ENCODE peak calls at places on chromosomes 2 and 18, in seven cellular contexts. M, I, A, T, Y, P and W are unnamed samples.

GRCh38 chr2:73818296-73818695 is 10.5 kb upstream of the STAMBP start:
- DNase-seq in M (no peak), I (no peak), A (no peak), T (no peak), Y (no peak), P (no peak), W (no peak)

GRCh38 chr18:68841301-68841700 is 43.4 kb downstream of the CCDC102B start:
- DNase-seq in M (no peak), I (no peak), A (no peak), T (no peak), Y (no peak), P (peak; percentile 72), W (no peak)

GRCh38 chr2:205892141-205893064 is 193.6 kb downstream of the INO80D start:
- DNase-seq in M (peak; percentile 46), I (peak; percentile 53), A (no peak), T (no peak), Y (no peak), P (peak; percentile 51), W (no peak)

GRCh38 chr2:105409717-105410116 is 10.9 kb upstream of the FHL2 start:
- DNase-seq in M (peak; percentile 91), I (peak; percentile 45), A (peak; percentile 91), T (no peak), Y (peak; percentile 45), P (peak; percentile 74), W (no peak)

GRCh38 chr2:85846411-85846810 is 42.4 kb downstream of the ST3GAL5 start:
- DNase-seq in M (peak; percentile 91), I (no peak), A (peak; percentile 9), T (no peak), Y (no peak), P (peak; percentile 46), W (no peak)

GRCh38 chr18:67402543-67402942 is 114.0 kb downstream of the DSEL start:
- DNase-seq in M (peak; percentile 88), I (no peak), A (no peak), T (no peak), Y (no peak), P (peak; percentile 61), W (no peak)

GRCh38 chr2:66275984-66276383 is 158.9 kb upstream of the MEIS1 start:
- DNase-seq in M (no peak), I (no peak), A (no peak), T (no peak), Y (no peak), P (no peak), W (no peak)

GRCh38 chr18:39806519-39806918 is 2148.5 kb upstream of the PIK3C3 start:
- DNase-seq in M (no peak), I (no peak), A (no peak), T (no peak), Y (peak; percentile 35), P (peak; percentile 41), W (no peak)

GRCh38 chr2:119011162-119011909 is 69.3 kb downstream of the MARCO start:
- DNase-seq in M (peak; percentile 5), I (peak; percentile 68), A (no peak), T (no peak), Y (peak; percentile 49), P (peak; percentile 15), W (no peak)

GRCh38 chr18:12628706-12629702 is 28.9 kb downstream of the SPIRE1 start:
- DNase-seq in M (peak; percentile 89), I (no peak), A (no peak), T (no peak), Y (no peak), P (peak; percentile 66), W (no peak)

GRCh38 chr2:161049571-161049970 is 110.7 kb upstream of the TANK start:
- DNase-seq in M (no peak), I (no peak), A (no peak), T (no peak), Y (no peak), P (no peak), W (no peak)

GRCh38 chr2:133657591-133657990 is 89.3 kb upstream of the NCKAP5 start:
- DNase-seq in M (peak; percentile 41), I (no peak), A (peak; percentile 4), T (no peak), Y (no peak), P (no peak), W (no peak)

GRCh38 chr2:218859994-218860831 is 608 bp downstream of the WNT6 start:
- DNase-seq in M (no peak), I (no peak), A (no peak), T (no peak), Y (no peak), P (no peak), W (no peak)

GRCh38 chr18:9876867-9877654 is 8.7 kb upstream of the TXNDC2 start:
- DNase-seq in M (peak; percentile 97), I (no peak), A (no peak), T (no peak), Y (peak; percentile 92), P (peak; percentile 95), W (no peak)

GRCh38 chr18:12768622-12769021 is 65.8 kb downstream of the PSMG2 start:
- DNase-seq in M (peak; percentile 50), I (no peak), A (no peak), T (no peak), Y (no peak), P (peak; percentile 9), W (no peak)

GRCh38 chr2:107064750-107065149 is 178.8 kb upstream of the ST6GAL2 start:
- DNase-seq in M (no peak), I (no peak), A (no peak), T (no peak), Y (no peak), P (no peak), W (no peak)

GRCh38 chr2:169232551-169233154 is 129.7 kb downstream of the LRP2 start:
- DNase-seq in M (no peak), I (no peak), A (no peak), T (no peak), Y (no peak), P (no peak), W (no peak)

GRCh38 chr2:201858781-201859180 is 52.4 kb downstream of the CDK15 start:
- DNase-seq in M (peak; percentile 57), I (no peak), A (no peak), T (peak; percentile 11), Y (no peak), P (peak; percentile 75), W (no peak)

GRCh38 chr2:196335238-196335637 is 163.9 kb upstream of the STK17B start:
- DNase-seq in M (peak; percentile 94), I (no peak), A (no peak), T (no peak), Y (peak; percentile 47), P (peak; percentile 51), W (no peak)

GRCh38 chr2:196338440-196338839 is 167.1 kb upstream of the STK17B start:
- DNase-seq in M (no peak), I (no peak), A (no peak), T (no peak), Y (no peak), P (no peak), W (no peak)

GRCh38 chr2:196337618-196337953 is 166.2 kb upstream of the STK17B start:
- DNase-seq in M (no peak), I (no peak), A (no peak), T (no peak), Y (no peak), P (no peak), W (no peak)

GRCh38 chr2:196336206-196336605 is 164.8 kb upstream of the STK17B start:
- DNase-seq in M (peak; percentile 85), I (no peak), A (no peak), T (no peak), Y (no peak), P (peak; percentile 65), W (no peak)

DNA sequence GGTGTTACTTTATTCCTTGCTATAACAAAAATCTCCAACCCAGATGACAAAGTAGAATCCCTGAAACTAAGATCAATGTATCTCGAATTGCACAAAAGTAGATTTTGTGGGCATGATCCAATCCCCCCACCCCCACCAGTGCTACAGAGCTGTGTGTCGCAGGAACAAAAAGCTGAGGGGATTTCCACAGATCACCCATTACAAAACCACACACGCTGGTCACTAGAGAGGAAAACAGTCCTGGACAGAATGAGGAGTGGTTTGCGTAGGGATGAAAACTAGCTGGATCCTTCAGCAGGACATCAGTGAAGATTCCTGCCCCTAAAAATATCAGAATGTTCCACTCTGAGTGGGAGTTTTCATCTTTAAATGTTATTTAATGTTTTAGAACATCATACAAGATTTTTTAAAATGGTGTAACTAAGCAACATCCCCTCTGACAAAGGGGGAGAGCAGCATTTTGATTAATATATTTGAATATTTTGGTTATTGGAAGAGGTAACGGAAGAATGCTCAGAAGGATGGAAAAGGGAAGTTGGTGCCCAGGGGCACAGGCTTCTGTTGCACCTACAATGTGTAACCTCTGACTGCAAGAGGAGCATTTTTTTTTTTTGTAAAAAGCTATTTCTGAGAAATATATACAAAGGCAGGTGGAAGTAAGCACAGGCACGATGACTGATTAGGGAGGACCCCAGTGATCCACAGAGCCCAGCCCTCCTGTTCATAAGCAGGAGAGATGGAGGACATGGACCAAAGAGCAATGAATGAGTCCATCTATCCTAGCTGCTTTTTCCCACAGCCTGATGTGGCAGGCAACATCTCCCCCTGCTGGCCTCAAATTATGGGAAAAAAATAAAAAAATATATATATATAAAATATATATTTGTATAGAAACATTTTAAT is 165.6 kb upstream of the STK17B start:
- DNase-seq in M (peak; percentile 58), I (no peak), A (no peak), T (peak; percentile 14), Y (peak; percentile 29), P (peak; percentile 62), W (no peak)
- TF ChIP-seq CTCF in M (peak; percentile 56), I (peak; percentile 21), A (peak; percentile 51), T (peak; percentile 67), Y (peak; percentile 76), P (peak; percentile 46), W (no peak)

DNA sequence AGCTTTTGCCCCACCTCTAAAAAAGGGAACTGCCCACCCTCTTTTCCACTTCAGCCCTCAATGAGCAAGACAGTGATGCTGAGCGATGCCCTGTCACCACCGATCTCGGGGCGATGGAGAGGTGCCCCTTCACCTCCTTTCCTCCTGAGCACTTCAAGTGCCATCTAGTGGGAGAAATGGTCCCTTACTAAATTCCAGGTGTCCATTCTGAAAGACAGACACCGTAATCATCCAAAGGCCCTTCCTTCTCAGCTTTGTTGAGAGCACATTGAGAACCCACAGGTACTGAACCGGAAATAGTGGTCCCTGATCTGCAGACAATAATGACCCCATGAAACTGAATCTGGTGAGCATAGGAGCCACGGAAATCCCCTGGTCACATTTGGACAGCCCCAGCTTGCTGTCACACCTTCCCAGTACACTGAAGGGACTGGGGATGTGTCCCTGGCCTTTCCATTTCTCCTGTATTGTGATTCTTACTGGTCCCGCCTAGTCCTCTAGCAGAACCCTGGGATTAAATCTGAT is 38.5 kb downstream of the KCTD18 start:
- DNase-seq in M (no peak), I (no peak), A (no peak), T (peak; percentile 28), Y (peak; percentile 61), P (peak; percentile 42), W (no peak)
- TF ChIP-seq CTCF in M (peak; percentile 47), I (no peak), A (peak; percentile 55), T (peak; percentile 61), Y (peak; percentile 81), P (peak; percentile 42), W (no peak)

GRCh38 chr2:174858745-174859144 is 94.5 kb upstream of the CHRNA1 start:
- DNase-seq in M (no peak), I (no peak), A (no peak), T (no peak), Y (no peak), P (no peak), W (no peak)
- TF ChIP-seq CTCF in M (no peak), I (no peak), A (no peak), T (no peak), Y (no peak), P (no peak), W (no peak)

DNA sequence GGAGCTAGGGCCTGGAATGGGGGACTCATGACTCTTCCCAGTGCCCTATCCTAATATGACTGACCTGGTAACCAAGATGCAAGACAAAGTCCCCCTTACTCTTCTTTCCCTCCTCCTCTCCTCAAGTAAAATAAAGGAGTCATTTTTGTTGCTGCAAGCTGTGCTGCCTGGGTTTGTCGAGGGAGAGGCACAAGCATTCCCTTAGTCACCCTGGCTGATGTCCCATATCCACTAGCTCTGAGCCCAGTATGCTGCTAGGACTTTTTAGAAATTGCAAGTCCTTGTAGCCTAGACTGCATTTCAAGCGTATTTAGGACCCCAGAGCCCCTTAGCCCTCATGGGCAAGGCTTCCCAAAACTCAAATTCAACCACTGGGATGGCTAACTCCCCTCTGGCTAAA is 338.5 kb upstream of the SETBP1 start:
- DNase-seq in M (no peak), I (no peak), A (no peak), T (no peak), Y (no peak), P (no peak), W (no peak)
- TF ChIP-seq CTCF in M (no peak), I (no peak), A (no peak), T (no peak), Y (no peak), P (no peak), W (no peak)